ENCODE peak calls at places on chromosome 11, in seven cellular contexts. T, A, N, R, C, M and D are unnamed samples.

GRCh38 chr11:107397357-107397756 is 60.3 kb downstream of the CWF19L2 start:
- DNase-seq in T (no peak), A (no peak), N (no peak), R (no peak), C (no peak), M (no peak), D (no peak)

GRCh38 chr11:101458161-101458560 is 125.6 kb downstream of the TRPC6 start:
- DNase-seq in T (no peak), A (no peak), N (no peak), R (no peak), C (no peak), M (peak), D (no peak)

GRCh38 chr11:20599424-20600346 is at the start of gene SLC6A5:
- DNase-seq in T (no peak), A (peak), N (peak), R (no peak), C (peak), M (peak), D (no peak)

GRCh38 chr11:8766993-8767374 is 84.4 kb downstream of the RPL27A start:
- DNase-seq in T (no peak), A (no peak), N (peak), R (no peak), C (no peak), M (no peak), D (no peak)

GRCh38 chr11:123235117-123235686 is 40.2 kb upstream of the CLMP start:
- DNase-seq in T (no peak), A (peak), N (peak), R (peak), C (no peak), M (no peak), D (no peak)

GRCh38 chr11:89175796-89176195 is 1.9 kb upstream of the TYR start:
- DNase-seq in T (no peak), A (peak), N (no peak), R (no peak), C (no peak), M (no peak), D (no peak)

GRCh38 chr11:44754876-44755552 is 28.3 kb downstream of the TSPAN18 start:
- DNase-seq in T (no peak), A (no peak), N (no peak), R (peak), C (no peak), M (no peak), D (no peak)

GRCh38 chr11:72058416-72059034 is 21.8 kb downstream of the NUMA1 start:
- DNase-seq in T (no peak), A (peak), N (no peak), R (no peak), C (no peak), M (peak), D (no peak)

GRCh38 chr11:83087035-83087434 is 15.3 kb upstream of the RAB30 start:
- DNase-seq in T (no peak), A (peak), N (no peak), R (no peak), C (no peak), M (peak), D (no peak)

GRCh38 chr11:47186076-47186936 is at the start of gene PACSIN3:
- DNase-seq in T (no peak), A (no peak), N (no peak), R (peak), C (peak), M (no peak), D (no peak)

GRCh38 chr11:1916986-1917522 is 2.4 kb upstream of the TNNT3 start:
- DNase-seq in T (no peak), A (no peak), N (no peak), R (no peak), C (peak), M (no peak), D (no peak)

GRCh38 chr11:59188954-59189353 is 17.0 kb downstream of the DTX4 start:
- DNase-seq in T (no peak), A (no peak), N (no peak), R (no peak), C (no peak), M (no peak), D (no peak)

GRCh38 chr11:118046051-118046963 is 30.6 kb upstream of the TMPRSS4 start:
- DNase-seq in T (no peak), A (no peak), N (no peak), R (no peak), C (no peak), M (no peak), D (no peak)

GRCh38 chr11:44205358-44205757 is 104.6 kb downstream of the ALX4 start:
- DNase-seq in T (no peak), A (no peak), N (no peak), R (no peak), C (no peak), M (no peak), D (no peak)

GRCh38 chr11:106017088-106017487 is 5.0 kb downstream of the MSANTD4 start:
- DNase-seq in T (no peak), A (no peak), N (no peak), R (no peak), C (no peak), M (no peak), D (no peak)

GRCh38 chr11:37613031-37613430 is 1015.0 kb upstream of the RAG2 start:
- DNase-seq in T (no peak), A (no peak), N (no peak), R (no peak), C (no peak), M (no peak), D (no peak)

GRCh38 chr11:111598546-111598945 is 3.7 kb upstream of the SIK2 start:
- DNase-seq in T (no peak), A (peak), N (no peak), R (no peak), C (peak), M (no peak), D (no peak)

GRCh38 chr11:112612283-112612849 is 348.9 kb upstream of the NCAM1 start:
- DNase-seq in T (no peak), A (no peak), N (no peak), R (peak), C (no peak), M (no peak), D (no peak)

GRCh38 chr11:116231540-116231939 is 541.2 kb downstream of the BUD13 start:
- DNase-seq in T (no peak), A (no peak), N (no peak), R (no peak), C (no peak), M (no peak), D (no peak)

GRCh38 chr11:7759010-7759409 is 37.7 kb downstream of the OR5P2 start:
- DNase-seq in T (no peak), A (no peak), N (no peak), R (no peak), C (no peak), M (no peak), D (no peak)

GRCh38 chr11:119797137-119797611 is 68.2 kb upstream of the NECTIN1 start:
- DNase-seq in T (no peak), A (no peak), N (no peak), R (no peak), C (no peak), M (no peak), D (no peak)

GRCh38 chr11:96393753-96394348 is 4.0 kb downstream of the JRKL start:
- DNase-seq in T (peak), A (peak), N (no peak), R (no peak), C (peak), M (peak), D (no peak)

GRCh38 chr11:12088047-12088481 is 22.3 kb upstream of the MICAL2 start:
- DNase-seq in T (no peak), A (peak), N (no peak), R (no peak), C (peak), M (peak), D (peak)

GRCh38 chr11:70433038-70433437 is 34.7 kb downstream of the CTTN start:
- DNase-seq in T (no peak), A (no peak), N (no peak), R (no peak), C (no peak), M (no peak), D (no peak)

GRCh38 chr11:62621567-62622470 is at the start of gene B3GAT3:
- DNase-seq in T (peak), A (peak), N (peak), R (peak), C (peak), M (peak), D (peak)

GRCh38 chr11:108592591-108593213 is 866 bp downstream of the EXPH5 start:
- DNase-seq in T (no peak), A (no peak), N (peak), R (peak), C (no peak), M (no peak), D (no peak)

GRCh38 chr11:118610220-118610772 is 2.9 kb downstream of the PHLDB1 start:
- DNase-seq in T (no peak), A (no peak), N (no peak), R (no peak), C (no peak), M (no peak), D (no peak)

GRCh38 chr11:3021125-3021524 is 29.0 kb upstream of the NAP1L4 start:
- DNase-seq in T (no peak), A (peak), N (no peak), R (peak), C (peak), M (no peak), D (no peak)

GRCh38 chr11:44191322-44192014 is 96.0 kb downstream of the EXT2 start:
- DNase-seq in T (no peak), A (no peak), N (no peak), R (no peak), C (no peak), M (no peak), D (no peak)

GRCh38 chr11:66035653-66036333 is 9.5 kb upstream of the CATSPER1 start:
- DNase-seq in T (no peak), A (no peak), N (no peak), R (no peak), C (peak), M (no peak), D (no peak)

GRCh38 chr11:72672839-72673238 is 1.4 kb downstream of the PDE2A start:
- DNase-seq in T (no peak), A (no peak), N (no peak), R (no peak), C (no peak), M (no peak), D (no peak)

GRCh38 chr11:79173615-79174014 is 267.2 kb downstream of the TENM4 start:
- DNase-seq in T (no peak), A (peak), N (no peak), R (no peak), C (peak), M (peak), D (peak)

GRCh38 chr11:95720219-95720618 is 69.4 kb downstream of the FAM76B start:
- DNase-seq in T (no peak), A (no peak), N (no peak), R (no peak), C (no peak), M (no peak), D (no peak)

GRCh38 chr11:70299636-70300035 is 29.1 kb downstream of the PPFIA1 start:
- DNase-seq in T (no peak), A (no peak), N (no peak), R (no peak), C (no peak), M (no peak), D (no peak)

GRCh38 chr11:57974830-57975229 is 48.9 kb upstream of the OR9Q1 start:
- DNase-seq in T (no peak), A (no peak), N (no peak), R (no peak), C (no peak), M (peak), D (no peak)

GRCh38 chr11:133955091-133955846 is 1.5 kb downstream of the IGSF9B start:
- DNase-seq in T (no peak), A (no peak), N (peak), R (peak), C (no peak), M (no peak), D (no peak)

GRCh38 chr11:133953999-133954398 is 2.8 kb downstream of the IGSF9B start:
- DNase-seq in T (no peak), A (no peak), N (no peak), R (no peak), C (no peak), M (no peak), D (no peak)

GRCh38 chr11:133957926-133958325 is 1.2 kb upstream of the IGSF9B start:
- DNase-seq in T (no peak), A (no peak), N (no peak), R (no peak), C (no peak), M (peak), D (no peak)

GRCh38 chr11:133956650-133957633 is at the start of gene IGSF9B:
- DNase-seq in T (peak), A (peak), N (peak), R (peak), C (peak), M (peak), D (no peak)

DNA sequence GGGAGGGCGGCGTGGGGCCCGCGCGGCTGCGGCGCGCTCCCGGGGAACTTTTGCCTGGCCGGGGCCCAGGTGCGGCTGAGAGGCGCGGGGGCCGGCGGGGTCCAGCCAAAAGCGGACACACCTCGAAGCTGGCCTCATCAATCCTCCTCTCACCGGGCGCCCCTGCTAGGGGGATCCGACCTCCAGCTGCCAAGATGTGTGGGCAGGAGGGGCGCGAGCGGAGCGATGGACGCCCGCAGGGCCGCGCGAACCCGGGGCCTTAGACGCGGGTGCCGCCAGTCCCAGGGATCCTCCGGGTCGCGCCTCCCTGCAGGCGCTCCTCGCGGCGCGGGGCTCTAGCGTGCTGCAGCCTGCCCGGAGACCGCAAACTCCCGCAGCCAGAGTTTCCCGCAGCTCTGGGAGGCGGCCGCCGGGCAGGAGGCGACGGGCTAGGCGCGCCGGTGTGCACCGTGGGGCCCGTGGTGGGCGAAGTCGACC is 785 bp downstream of the IGSF9B start:
- DNase-seq in T (no peak), A (no peak), N (no peak), R (peak), C (no peak), M (no peak), D (no peak)
- H3K4me3 ChIP-seq in T (peak), A (no peak), N (no peak), R (peak), C (no peak), M (no peak), D (no peak)

GRCh38 chr11:17766590-17766989 is 32.0 kb downstream of the KCNC1 start:
- DNase-seq in T (no peak), A (no peak), N (no peak), R (no peak), C (no peak), M (no peak), D (no peak)

GRCh38 chr11:17763703-17764102 is 29.1 kb downstream of the KCNC1 start:
- DNase-seq in T (no peak), A (no peak), N (no peak), R (no peak), C (peak), M (no peak), D (no peak)

GRCh38 chr11:17767301-17767885 is 32.8 kb downstream of the KCNC1 start:
- DNase-seq in T (no peak), A (no peak), N (no peak), R (peak), C (peak), M (no peak), D (no peak)

GRCh38 chr11:17764446-17765218 is 30.1 kb downstream of the KCNC1 start:
- DNase-seq in T (no peak), A (no peak), N (no peak), R (peak), C (peak), M (no peak), D (no peak)

DNA sequence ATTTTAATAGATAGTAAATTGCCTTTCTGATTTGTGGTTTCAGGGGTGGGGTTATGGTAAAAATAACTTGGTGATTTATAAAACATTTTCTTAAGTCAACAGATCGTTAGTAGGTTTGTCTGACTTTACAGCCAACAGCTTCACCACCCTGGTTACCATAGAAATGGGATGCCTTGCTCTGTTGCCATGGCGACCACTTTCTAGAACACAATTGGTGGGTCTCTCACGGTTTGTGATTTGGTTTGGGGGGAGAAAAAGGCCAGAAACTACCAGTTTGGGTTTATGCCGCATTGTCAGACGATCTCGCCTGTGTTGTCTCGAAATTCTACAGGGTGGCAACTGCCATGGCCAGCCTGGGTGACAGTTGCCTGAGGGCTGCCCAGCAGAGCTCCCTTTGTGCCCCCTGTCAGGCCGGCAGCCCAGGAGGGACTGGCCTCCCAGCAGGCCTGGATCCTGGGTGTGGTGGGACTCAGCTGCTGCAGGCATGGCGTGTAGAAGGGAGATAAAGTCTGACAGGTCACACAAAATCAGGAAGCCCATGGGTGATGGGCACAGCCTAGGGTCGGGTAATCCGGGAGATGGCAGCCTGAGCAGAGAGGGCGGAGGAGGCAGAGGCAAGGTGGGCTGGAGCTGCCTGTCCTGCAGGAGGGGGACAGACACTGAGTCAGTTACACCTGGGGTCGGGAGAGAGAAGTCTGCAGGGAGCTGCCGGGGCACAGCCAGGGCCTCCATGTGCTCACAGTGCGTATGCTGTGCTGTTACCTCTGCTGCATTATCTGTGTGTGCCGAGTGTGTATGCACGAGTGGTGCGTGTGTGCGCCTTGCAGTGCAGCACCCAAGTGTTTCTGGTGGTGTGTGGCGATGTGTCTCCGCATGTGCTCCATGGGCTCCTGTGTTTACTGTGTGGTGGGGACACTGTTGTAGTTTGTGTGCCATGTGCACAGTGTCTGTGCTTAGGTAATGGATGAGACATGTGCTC is 31.1 kb downstream of the KCNC1 start:
- DNase-seq in T (no peak), A (no peak), N (no peak), R (peak), C (peak), M (no peak), D (no peak)
- TF ChIP-seq CTCF in T (no peak), A (no peak), N (no peak), R (no peak), C (no peak), M (no peak), D (no peak)

GRCh38 chr11:131688056-131688693 is 317.8 kb downstream of the NTM start:
- DNase-seq in T (no peak), A (peak), N (peak), R (peak), C (peak), M (peak), D (no peak)
- H3K4me3 ChIP-seq in T (peak), A (peak), N (no peak), R (no peak), C (peak), M (peak), D (peak)

GRCh38 chr11:32178692-32179091 is 87.8 kb downstream of the RCN1 start:
- DNase-seq in T (no peak), A (no peak), N (no peak), R (no peak), C (no peak), M (no peak), D (no peak)

GRCh38 chr11:32172771-32173170 is 81.9 kb downstream of the RCN1 start:
- DNase-seq in T (no peak), A (peak), N (no peak), R (no peak), C (no peak), M (peak), D (no peak)

GRCh38 chr11:32173435-32173834 is 82.6 kb downstream of the RCN1 start:
- DNase-seq in T (no peak), A (peak), N (peak), R (peak), C (peak), M (peak), D (peak)

GRCh38 chr11:32176223-32176811 is 85.4 kb downstream of the RCN1 start:
- DNase-seq in T (peak), A (peak), N (peak), R (peak), C (peak), M (peak), D (peak)

DNA sequence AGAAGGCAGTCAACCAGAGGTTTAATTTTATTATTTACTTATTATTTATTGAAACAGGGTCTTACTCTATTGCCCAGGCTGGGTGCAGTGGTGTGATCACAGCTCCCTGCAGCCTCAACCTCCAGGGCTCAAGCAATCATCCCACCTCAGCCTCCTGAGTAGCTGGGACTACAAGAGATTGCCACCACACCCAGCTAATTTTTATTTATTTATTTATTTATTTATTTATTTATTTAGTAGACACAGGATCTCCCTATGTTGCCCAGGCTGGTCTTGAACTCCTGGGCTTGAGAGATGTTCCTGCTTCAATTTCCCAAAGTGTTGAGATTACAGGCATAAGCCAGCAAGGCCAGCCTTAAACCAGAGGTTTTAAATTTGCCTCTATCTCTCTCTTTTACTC is 83.1 kb downstream of the RCN1 start:
- DNase-seq in T (no peak), A (no peak), N (no peak), R (no peak), C (no peak), M (no peak), D (no peak)
- TF ChIP-seq CTCF in T (no peak), A (no peak), N (no peak), R (no peak), C (no peak), M (no peak), D (no peak)

DNA sequence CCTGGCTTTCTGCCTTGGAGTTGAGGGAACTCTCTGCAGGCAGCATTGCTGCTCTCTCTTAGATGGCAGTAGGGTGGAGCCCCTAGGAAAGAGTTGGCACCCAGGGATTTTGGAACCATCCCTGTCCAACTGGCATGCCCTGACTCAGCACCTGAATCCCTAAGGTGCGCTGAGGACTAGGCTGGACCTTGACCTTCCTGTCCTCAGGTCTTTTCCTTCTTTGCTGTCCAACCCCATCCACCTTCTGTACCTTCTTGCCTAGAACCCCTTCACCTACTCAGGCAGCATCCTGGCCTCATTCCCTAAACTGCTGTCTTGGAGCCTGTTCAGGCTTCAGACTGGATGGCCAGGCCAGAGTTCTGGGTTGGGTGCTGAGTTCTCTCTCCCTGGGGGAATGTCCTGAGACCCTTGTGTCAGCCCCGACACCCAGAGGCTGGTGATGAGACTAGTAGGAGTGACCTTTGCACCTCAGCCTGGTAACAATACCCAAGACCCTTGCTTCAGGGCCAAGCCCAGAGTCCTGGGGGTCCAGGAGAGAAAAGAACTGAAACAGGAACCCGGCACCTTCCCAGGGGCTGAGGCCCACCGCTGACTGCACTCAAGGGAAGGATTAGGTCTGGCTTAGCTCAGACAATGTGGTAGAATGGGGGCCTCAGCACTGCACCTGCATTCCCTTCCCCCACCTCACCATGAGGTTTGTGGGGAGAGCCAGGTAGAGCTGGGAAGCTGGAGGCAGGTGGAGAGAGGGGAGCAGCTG is 2.6 kb upstream of the POLD4 start:
- DNase-seq in T (no peak), A (no peak), N (no peak), R (no peak), C (peak), M (no peak), D (no peak)
- H3K4me3 ChIP-seq in T (peak), A (no peak), N (no peak), R (no peak), C (no peak), M (no peak), D (no peak)